ENCODE peak calls at places on chromosome 21, in ten cellular contexts. O is left ventricle myocardium inferior; R is CD8-positive, alpha-beta memory T cell; V is neuronal stem cell; N is mammary epithelial cell; G is pancreas; Q is heart left ventricle; D is AG04450; J is effector memory CD4-positive, alpha-beta T cell; P is Peyer's patch. W is an unnamed sample.

GRCh38 chr21:42578034-42578433 is 64.4 kb downstream of the SLC37A1 start:
- DNase-seq in N (no peak), G (no peak), J (no peak), Q (peak; percentile 6), V (no peak), P (peak; percentile 41), R (no peak), O (no peak), D (no peak), W (no peak)

GRCh38 chr21:15749045-15749867 is 19.5 kb downstream of the USP25 start:
- DNase-seq in D (no peak), R (no peak), G (no peak), Q (no peak), J (no peak), P (no peak), N (no peak), V (no peak), O (no peak), W (no peak)

GRCh38 chr21:19553930-19554615 is 1150.5 kb upstream of the TMPRSS15 start:
- DNase-seq in R (no peak), P (no peak), G (no peak), V (no peak), O (no peak), Q (no peak), J (no peak), D (no peak), N (no peak), W (peak; percentile 67)

GRCh38 chr21:33401617-33401967 is 1.6 kb upstream of the IFNGR2 start:
- DNase-seq in N (peak; percentile 41), G (no peak), P (no peak), R (no peak), V (no peak), D (no peak), Q (peak; percentile 27), J (no peak), O (no peak), W (no peak)

GRCh38 chr21:42532466-42533181 is 19.0 kb downstream of the SLC37A1 start:
- DNase-seq in Q (peak; percentile 84), N (no peak), G (peak; percentile 45), J (no peak), D (no peak), P (peak; percentile 89), R (no peak), O (peak; percentile 41), V (no peak), W (no peak)

GRCh38 chr21:14740692-14741091 is 194.6 kb upstream of the SAMSN1 start:
- DNase-seq in N (peak; percentile 31), O (no peak), Q (no peak), D (no peak), P (no peak), G (no peak), R (no peak), V (no peak), J (no peak), W (no peak)

GRCh38 chr21:43782741-43783700 is 6.4 kb upstream of the RRP1 start:
- DNase-seq in J (no peak), G (no peak), V (no peak), R (no peak), P (no peak), N (peak; percentile 78), Q (no peak), O (no peak), D (no peak), W (no peak)

GRCh38 chr21:44952116-44952928 is 12.5 kb downstream of the SLX9 start:
- DNase-seq in V (no peak), P (no peak), Q (peak; percentile 90), N (no peak), J (no peak), O (peak; percentile 72), D (no peak), G (no peak), R (no peak), W (no peak)

GRCh38 chr21:26280715-26281310 is 110.2 kb upstream of the APP start:
- DNase-seq in D (no peak), N (no peak), J (no peak), Q (no peak), R (no peak), P (no peak), G (no peak), V (no peak), O (no peak), W (peak; percentile 47)

GRCh38 chr21:37829043-37829442 is 87.2 kb downstream of the KCNJ6 start:
- DNase-seq in J (no peak), G (no peak), V (no peak), P (no peak), R (no peak), N (no peak), D (no peak), O (no peak), Q (no peak), W (peak; percentile 55)

GRCh38 chr21:37833301-37833700 is 83.0 kb downstream of the KCNJ6 start:
- DNase-seq in D (no peak), Q (no peak), J (no peak), G (no peak), N (no peak), R (no peak), V (no peak), P (no peak), O (no peak), W (no peak)

GRCh38 chr21:37828515-37828914 is 87.7 kb downstream of the KCNJ6 start:
- DNase-seq in N (no peak), R (no peak), J (no peak), Q (no peak), D (no peak), O (no peak), G (no peak), P (no peak), V (no peak), W (no peak)

GRCh38 chr21:37827878-37828277 is 88.4 kb downstream of the KCNJ6 start:
- DNase-seq in O (no peak), N (no peak), J (no peak), V (no peak), G (no peak), Q (no peak), R (no peak), P (peak; percentile 63), D (no peak), W (no peak)

DNA sequence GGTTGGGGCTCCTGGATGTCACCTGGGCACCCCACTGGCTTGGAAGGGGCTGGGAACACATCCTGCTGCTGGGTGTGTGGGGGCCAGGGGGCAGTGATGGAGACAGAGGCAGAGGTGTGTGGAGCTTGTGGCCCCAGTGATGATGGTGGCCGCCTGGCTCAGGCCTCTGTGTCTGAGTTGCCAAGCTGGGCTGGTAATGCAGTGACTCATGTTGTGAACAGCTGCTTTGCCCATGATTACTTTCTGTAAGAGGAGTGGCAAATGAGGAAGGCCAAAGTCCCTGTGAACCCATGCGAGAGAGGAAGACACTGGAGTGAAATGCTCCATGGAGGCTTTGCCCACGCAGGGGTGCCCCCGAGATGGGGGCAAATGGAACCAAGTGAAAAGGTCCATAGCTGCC is 86.8 kb downstream of the KCNJ6 start:
- DNase-seq in O (no peak), Q (no peak), R (no peak), N (peak; percentile 55), G (peak; percentile 61), D (no peak), P (peak; percentile 84), J (no peak), V (no peak), W (no peak)
- H3K27ac ChIP-seq in O (no peak overlapping the region), Q (no peak overlapping the region), R (no peak overlapping the region), N (no peak overlapping the region), G (no peak overlapping the region), D (peak overlapping the region; percentile 33), P (peak overlapping the region; percentile 68), J (no peak overlapping the region), V (no peak overlapping the region), W (no peak overlapping the region)

GRCh38 chr21:34668803-34669148 is at the start of gene CLIC6:
- DNase-seq in V (peak; percentile 21), J (no peak), G (no peak), N (no peak), R (no peak), D (no peak), Q (peak; percentile 41), P (peak; percentile 66), O (peak; percentile 34), W (peak; percentile 92)
- H3K9me3 ChIP-seq in V (no peaks in the 10 kb centered on the region), J (no peaks in the 10 kb centered on the region), G (no peaks in the 10 kb centered on the region), N (no peaks in the 10 kb centered on the region), R (no peaks in the 10 kb centered on the region), D (peaks cover 3% of the 10 kb centered on the region), Q (no peaks in the 10 kb centered on the region), P (no peaks in the 10 kb centered on the region), O (no peaks in the 10 kb centered on the region), W (no peaks in the 10 kb centered on the region)

GRCh38 chr21:46636181-46636512 is 673 bp downstream of the PRMT2 start:
- DNase-seq in J (no peak), R (no peak), V (no peak), O (no peak), Q (no peak), N (no peak), G (no peak), P (no peak), D (no peak), W (no peak)
- H3K27ac ChIP-seq in J (peak overlapping the region; percentile 94), R (peak overlapping the region; percentile 95), V (peak overlapping the region; percentile 99), O (peak overlapping the region; percentile 99), Q (peak overlapping the region; percentile 98), N (peak overlapping the region; percentile 94), G (peak overlapping the region; percentile 97), P (peak overlapping the region; percentile 95), D (no peak overlapping the region), W (no peak overlapping the region)

DNA sequence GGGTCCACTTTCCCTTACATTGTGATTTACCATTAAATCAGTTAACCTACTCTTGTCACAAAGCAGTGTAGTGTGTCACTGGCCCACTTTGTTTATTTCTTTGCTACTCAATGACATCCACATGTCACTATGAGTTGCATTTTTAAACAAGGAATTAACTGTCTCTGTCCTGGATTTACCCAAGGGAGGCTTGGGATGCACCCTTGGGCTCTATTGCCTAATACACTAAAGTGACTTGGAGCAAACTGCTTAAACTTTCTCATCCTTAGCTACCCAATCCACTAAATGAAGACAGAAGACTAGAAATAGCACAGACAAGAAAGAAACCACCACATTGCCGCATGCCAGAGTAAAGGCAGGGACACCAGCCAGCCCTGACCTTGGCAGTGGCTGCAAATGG is 136.2 kb upstream of the TIAM1 start:
- DNase-seq in N (no peak), O (no peak), V (no peak), P (no peak), Q (no peak), G (no peak), D (no peak), J (no peak), R (no peak), W (no peak)
- H3K9me3 ChIP-seq in N (no peaks in the 10 kb centered on the region), O (peaks cover 41% of the 10 kb centered on the region), V (peaks cover 48% of the 10 kb centered on the region), P (no peaks in the 10 kb centered on the region), Q (peaks cover 12% of the 10 kb centered on the region), G (no peaks in the 10 kb centered on the region), D (peaks cover 17% of the 10 kb centered on the region), J (no peaks in the 10 kb centered on the region), R (no peaks in the 10 kb centered on the region), W (peaks cover 25% of the 10 kb centered on the region)

DNA sequence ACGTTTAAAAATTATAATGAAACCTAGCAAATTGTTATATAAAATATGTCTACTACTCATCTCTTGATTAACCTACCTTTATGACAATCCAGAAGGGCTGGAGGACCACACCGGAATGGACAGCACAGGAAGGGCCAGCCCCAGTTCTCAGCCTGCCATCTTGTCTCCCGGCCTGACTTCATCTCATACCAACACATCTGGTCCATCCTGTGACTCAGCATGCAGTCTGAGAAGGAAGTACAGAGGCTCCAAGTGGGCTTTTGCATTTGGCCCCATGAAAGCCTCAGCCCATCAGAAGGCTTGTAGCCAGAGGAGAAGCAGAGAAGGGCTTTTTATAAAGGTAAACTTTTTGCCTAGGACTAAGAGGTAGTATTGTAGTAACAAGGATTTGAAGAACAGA is 436.6 kb downstream of the MRPL39 start:
- DNase-seq in R (no peak), N (no peak), Q (no peak), D (no peak), P (no peak), O (no peak), G (no peak), V (no peak), J (no peak), W (no peak)
- H3K27ac ChIP-seq in R (no peak overlapping the region), N (no peak overlapping the region), Q (no peak overlapping the region), D (no peak overlapping the region), P (no peak overlapping the region), O (no peak overlapping the region), G (no peak overlapping the region), V (no peak overlapping the region), J (no peak overlapping the region), W (no peak overlapping the region)

GRCh38 chr21:21051109-21052055 is 53.2 kb downstream of the NCAM2 start:
- DNase-seq in Q (no peak), G (no peak), D (no peak), N (no peak), J (no peak), P (no peak), V (no peak), R (no peak), O (no peak), W (no peak)
- H3K9me3 ChIP-seq in Q (no peaks in the 10 kb centered on the region), G (no peaks in the 10 kb centered on the region), D (no peaks in the 10 kb centered on the region), N (peaks cover 16% of the 10 kb centered on the region), J (no peaks in the 10 kb centered on the region), P (no peaks in the 10 kb centered on the region), V (no peaks in the 10 kb centered on the region), R (no peaks in the 10 kb centered on the region), O (no peaks in the 10 kb centered on the region), W (no peaks in the 10 kb centered on the region)